ENCODE peak calls at places on chromosomes 11 and 22, in four cellular contexts. W is CD4-positive, alpha-beta T cell; I is cardiac muscle cell; S is activated CD8-positive, alpha-beta memory T cell treated with anti-CD3 and anti-CD28 coated beads, Interleukin-2, amount 50 U/mL, for 4 hours. V is an unnamed sample.
A peak's percentile ranks its signal among the peaks of the same experiment; 100 is the strongest.

GRCh38 chr22:43891360-43892182 is at the start of gene PNPLA5:
- DNase-seq in W (no peak), I (no peak), S (no peak), V (no peak)

GRCh38 chr11:5204787-5205186 is 4.3 kb upstream of the OR51V1 start:
- DNase-seq in W (no peak), I (peak; percentile 63), S (no peak), V (no peak)

GRCh38 chr11:134516529-134516928 is 104.5 kb upstream of the B3GAT1 start:
- DNase-seq in W (no peak), I (no peak), S (peak; percentile 4), V (no peak)

GRCh38 chr22:22938672-22939536 is 51.3 kb downstream of the IGLL5 start:
- DNase-seq in W (no peak), I (no peak), S (no peak), V (no peak)

GRCh38 chr11:57752954-57753353 is 1.3 kb upstream of the BTBD18 start:
- DNase-seq in W (no peak), I (no peak), S (no peak), V (no peak)

GRCh38 chr22:39087881-39088687 is 9.0 kb upstream of the APOBEC3H start:
- DNase-seq in W (no peak), I (peak; percentile 80), S (no peak), V (no peak)

GRCh38 chr11:69640995-69641581 is at the start of gene CCND1:
- DNase-seq in W (no peak), I (peak; percentile 88), S (no peak), V (peak; percentile 15)

GRCh38 chr11:83161610-83162199 is 4.8 kb downstream of the PCF11 start:
- DNase-seq in W (no peak), I (no peak), S (no peak), V (no peak)

GRCh38 chr22:32142600-32142999 is 16.5 kb downstream of the C22orf42 start:
- DNase-seq in W (no peak), I (no peak), S (no peak), V (no peak)

GRCh38 chr11:105153392-105153791 is 13.8 kb upstream of the CARD18 start:
- DNase-seq in W (no peak), I (no peak), S (no peak), V (no peak)

GRCh38 chr22:24516301-24516737 is 21.2 kb downstream of the UPB1 start:
- DNase-seq in W (no peak), I (no peak), S (no peak), V (no peak)

GRCh38 chr22:23751441-23751996 is 607 bp upstream of the ZNF70 start:
- DNase-seq in W (no peak), I (peak; percentile 39), S (no peak), V (no peak)

GRCh38 chr22:17137226-17137625 is 16.1 kb upstream of the TMEM121B start:
- DNase-seq in W (no peak), I (no peak), S (no peak), V (no peak)

GRCh38 chr11:70399681-70400112 is 1.4 kb downstream of the CTTN start:
- DNase-seq in W (no peak), I (peak; percentile 43), S (no peak), V (no peak)

GRCh38 chr11:79579063-79579462 is 138.2 kb upstream of the TENM4 start:
- DNase-seq in W (no peak), I (no peak), S (no peak), V (no peak)